ENCODE peak calls at places on chromosome 4, in six cellular contexts. S, B, A, K, D and E are unnamed samples. For H3K9me3 and H3K27me3, the result is how much of the 10 kb centered on the place peaks cover.

GRCh38 chr4:56817840-56818491 is 3.5 kb downstream of the SPINK2 start:
- DNase-seq in B (no peak), A (peak), S (peak), K (no peak), D (no peak), E (no peak)

GRCh38 chr4:61924131-61924530 is 724.0 kb downstream of the ADGRL3 start:
- DNase-seq in S (no peak), K (no peak), A (no peak), D (no peak), B (no peak), E (no peak)

GRCh38 chr4:74855879-74856278 is 61.6 kb upstream of the BTC start:
- DNase-seq in B (no peak), S (no peak), D (no peak), K (no peak), A (peak), E (no peak)

GRCh38 chr4:100736651-100737450 is 219.0 kb upstream of the EMCN start:
- DNase-seq in S (peak), D (no peak), K (no peak), B (no peak), A (peak), E (no peak)

GRCh38 chr4:149291463-149291862 is 524.2 kb downstream of the IQCM start:
- DNase-seq in K (no peak), B (no peak), D (peak), A (peak), S (no peak), E (no peak)

GRCh38 chr4:73740353-73740778 is at the start of gene CXCL8:
- DNase-seq in S (no peak), B (peak), D (peak), K (no peak), A (peak), E (no peak)

GRCh38 chr4:159048166-159048886 is 54.6 kb upstream of the RAPGEF2 start:
- DNase-seq in S (no peak), K (peak), B (peak), A (peak), D (peak), E (peak)

GRCh38 chr4:167234388-167234881 is at the start of gene SPOCK3:
- DNase-seq in A (peak), B (no peak), D (no peak), S (peak), K (peak), E (peak)

GRCh38 chr4:123430031-123430430 is 33.4 kb downstream of the SPRY1 start:
- DNase-seq in A (no peak), S (no peak), K (no peak), D (no peak), B (no peak), E (no peak)

GRCh38 chr4:91965166-91965565 is 338.6 kb upstream of the GRID2 start:
- DNase-seq in D (no peak), B (no peak), A (no peak), K (no peak), S (no peak), E (no peak)

GRCh38 chr4:7647932-7648812 is 213.4 kb upstream of the PSAPL1 start:
- DNase-seq in D (no peak), S (no peak), K (no peak), B (no peak), A (peak), E (no peak)

GRCh38 chr4:91113130-91113706 is 986.0 kb downstream of the CCSER1 start:
- DNase-seq in S (peak), D (no peak), A (peak), B (no peak), K (peak), E (no peak)

GRCh38 chr4:123408471-123409084 is 12.0 kb downstream of the SPRY1 start:
- DNase-seq in K (no peak), B (no peak), D (no peak), A (no peak), S (no peak), E (no peak)

GRCh38 chr4:98661356-98662054 is 3.1 kb upstream of the TSPAN5 start:
- DNase-seq in S (no peak), A (no peak), B (no peak), K (no peak), D (no peak), E (no peak)

GRCh38 chr4:1338752-1339414 is 8.1 kb upstream of the UVSSA start:
- DNase-seq in B (no peak), K (no peak), A (no peak), D (no peak), S (peak), E (no peak)

GRCh38 chr4:182014989-182015388 is 228.2 kb upstream of the TENM3 start:
- DNase-seq in A (no peak), K (no peak), S (no peak), B (no peak), D (no peak), E (no peak)

GRCh38 chr4:111630705-111631104 is 514.5 kb upstream of the FAM241A start:
- DNase-seq in B (no peak), S (no peak), D (no peak), K (peak), A (peak), E (no peak)

GRCh38 chr4:67234296-67234695 is 311.0 kb downstream of the CENPC start:
- DNase-seq in S (no peak), A (peak), D (no peak), B (no peak), K (no peak), E (no peak)

GRCh38 chr4:25539241-25539640 is 116.4 kb upstream of the SLC34A2 start:
- DNase-seq in S (no peak), A (no peak), B (no peak), K (no peak), D (no peak), E (no peak)

GRCh38 chr4:114156371-114156770 is 176.9 kb upstream of the ARSJ start:
- DNase-seq in D (no peak), K (no peak), A (peak), S (no peak), B (no peak), E (no peak)

GRCh38 chr4:188826393-188826792 is 687.2 kb downstream of the TRIML1 start:
- DNase-seq in D (no peak), A (no peak), B (no peak), S (no peak), K (no peak), E (no peak)

GRCh38 chr4:176584031-176584430 is 208.7 kb downstream of the VEGFC start:
- DNase-seq in K (no peak), A (peak), D (no peak), S (no peak), B (no peak), E (no peak)

GRCh38 chr4:114027596-114027995 is 48.1 kb upstream of the ARSJ start:
- DNase-seq in D (no peak), K (no peak), S (no peak), A (no peak), B (no peak), E (no peak)

GRCh38 chr4:76588268-76588667 is 153.2 kb downstream of the SHROOM3 start:
- DNase-seq in K (no peak), S (no peak), D (no peak), B (no peak), A (no peak), E (no peak)

GRCh38 chr4:169147217-169147616 is 123.5 kb downstream of the SH3RF1 start:
- DNase-seq in A (peak), D (no peak), S (no peak), K (no peak), B (no peak), E (no peak)

GRCh38 chr4:6747690-6748068 is 31.7 kb downstream of the BLOC1S4 start:
- DNase-seq in S (no peak), B (no peak), D (no peak), A (no peak), K (no peak), E (no peak)

GRCh38 chr4:27620886-27621285 is 760.2 kb downstream of the STIM2 start:
- DNase-seq in S (no peak), D (no peak), A (no peak), K (no peak), B (no peak), E (no peak)

GRCh38 chr4:138190452-138190858 is 51.7 kb downstream of the SLC7A11 start:
- DNase-seq in K (no peak), B (no peak), A (no peak), S (peak), D (no peak), E (no peak)

GRCh38 chr4:1403177-1403583 is 3.1 kb downstream of the NKX1-1 start:
- DNase-seq in S (no peak), B (peak), A (no peak), D (no peak), K (no peak), E (peak)

GRCh38 chr4:1451752-1452122 is 45.5 kb upstream of the NKX1-1 start:
- DNase-seq in S (no peak), B (no peak), D (no peak), A (no peak), K (peak), E (no peak)

GRCh38 chr4:167989815-167990214 is 102.5 kb upstream of the ANXA10 start:
- DNase-seq in B (no peak), S (no peak), K (no peak), A (no peak), D (no peak), E (no peak)

GRCh38 chr4:189835505-189835904 is 105.2 kb upstream of the FRG1 start:
- DNase-seq in S (no peak), A (no peak), D (no peak), B (no peak), K (no peak), E (no peak)

GRCh38 chr4:125666635-125667034 is 351.9 kb downstream of the FAT4 start:
- DNase-seq in D (no peak), B (no peak), S (no peak), K (no peak), A (no peak), E (no peak)

GRCh38 chr4:120922390-120923200 is at the start of gene PRDM5:
- DNase-seq in B (peak), D (peak), S (peak), K (peak), A (peak), E (peak)

GRCh38 chr4:4782969-4783368 is 76.5 kb upstream of the MSX1 start:
- DNase-seq in K (no peak), B (no peak), S (no peak), A (no peak), D (no peak), E (no peak)
- H3K9me3 ChIP-seq in K (under half), B (under half), S (under half), A (under half), D (under half), E (under half)

GRCh38 chr4:8874003-8874895 is 2.6 kb upstream of the HMX1 start:
- DNase-seq in B (no peak), D (no peak), K (no peak), A (no peak), S (no peak), E (no peak)
- H3K27me3 ChIP-seq in B (under half), D (half or more), K (under half), A (under half), S (half or more), E (under half)

GRCh38 chr4:175215657-175216056 is 297.5 kb downstream of the ADAM29 start:
- DNase-seq in A (no peak), K (no peak), S (no peak), D (no peak), B (no peak), E (no peak)

GRCh38 chr4:175215208-175215607 is 297.1 kb downstream of the ADAM29 start:
- DNase-seq in K (no peak), B (no peak), D (no peak), S (no peak), A (no peak), E (no peak)
- H3K9me3 ChIP-seq in K (under half), B (under half), D (under half), S (under half), A (under half), E (under half)

GRCh38 chr4:22873899-22874298 is 181.2 kb downstream of the GBA3 start:
- DNase-seq in K (no peak), B (no peak), S (no peak), D (no peak), A (no peak), E (no peak)
- H3K27me3 ChIP-seq in K (under half), B (under half), S (under half), D (under half), A (under half), E (under half)

DNA sequence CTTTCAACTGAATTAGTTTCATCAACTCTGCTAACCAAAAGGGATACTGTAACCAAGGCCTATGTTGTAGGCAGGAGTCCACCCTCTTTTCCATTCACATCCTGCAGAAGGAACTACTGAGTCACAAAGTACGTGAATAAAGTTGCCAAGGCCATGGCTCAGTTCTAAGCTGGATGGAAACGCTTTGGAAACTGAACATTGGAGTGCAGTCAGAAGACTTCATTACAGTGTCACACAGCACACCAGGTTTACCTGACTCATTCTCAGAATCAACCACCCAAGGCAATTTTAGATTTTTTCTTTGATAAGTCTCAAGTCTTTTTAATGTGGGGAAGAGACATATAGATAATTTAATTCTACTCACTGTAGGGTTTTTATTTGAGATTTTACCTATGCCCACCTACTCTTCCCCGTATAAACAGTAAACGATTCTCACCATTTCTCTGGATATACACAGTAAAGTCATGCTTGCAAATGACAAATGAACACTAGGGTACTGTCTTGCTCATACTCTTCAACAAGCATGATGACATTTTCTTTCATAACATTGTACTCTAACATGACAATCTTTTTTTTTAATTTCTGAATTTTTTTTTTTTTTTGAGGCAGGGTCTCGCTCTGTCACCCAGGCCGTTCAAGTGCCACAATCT is 58.9 kb upstream of the RBM47 start:
- DNase-seq in A (no peak), K (no peak), B (no peak), S (no peak), D (no peak), E (no peak)
- H3K9me3 ChIP-seq in A (under half), K (under half), B (under half), S (under half), D (under half), E (under half)

DNA sequence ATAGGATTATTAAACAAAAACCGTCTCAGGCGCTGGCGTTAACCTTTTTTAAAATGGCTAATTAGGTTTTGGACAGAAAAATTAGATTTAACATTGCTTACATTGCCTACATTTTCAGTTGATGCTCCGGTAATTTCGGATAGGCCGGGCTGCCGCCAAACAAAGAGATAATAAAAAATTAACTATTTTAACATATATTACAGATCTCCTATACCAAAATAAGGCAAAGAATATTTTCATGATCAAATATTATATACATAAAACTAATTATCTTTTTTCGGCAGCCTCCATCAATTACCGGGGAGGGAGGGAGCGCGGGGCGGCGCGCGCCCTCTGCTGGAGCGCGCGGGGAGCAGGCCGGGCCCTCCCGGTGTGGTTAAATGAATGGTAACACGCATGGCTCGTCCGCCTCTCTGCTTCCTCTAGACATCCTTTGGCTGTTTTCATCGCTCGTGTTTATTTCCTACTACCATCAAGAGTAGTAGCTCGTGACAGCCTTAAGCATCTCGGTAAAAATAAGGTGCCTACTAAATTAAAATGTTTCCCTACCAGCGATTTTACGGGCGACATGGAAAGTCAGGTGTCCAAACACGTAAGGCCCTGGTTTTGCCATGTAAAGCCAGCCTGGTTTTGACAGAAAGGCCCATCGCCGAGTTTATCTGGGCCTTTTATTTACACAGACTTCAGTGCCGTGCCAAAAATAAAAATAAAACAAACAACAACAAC is 52.4 kb upstream of the TMEM33 start:
- DNase-seq in B (no peak), D (no peak), A (peak), K (peak), S (peak), E (peak)
- H3K27me3 ChIP-seq in B (under half), D (half or more), A (under half), K (half or more), S (under half), E (under half)

DNA sequence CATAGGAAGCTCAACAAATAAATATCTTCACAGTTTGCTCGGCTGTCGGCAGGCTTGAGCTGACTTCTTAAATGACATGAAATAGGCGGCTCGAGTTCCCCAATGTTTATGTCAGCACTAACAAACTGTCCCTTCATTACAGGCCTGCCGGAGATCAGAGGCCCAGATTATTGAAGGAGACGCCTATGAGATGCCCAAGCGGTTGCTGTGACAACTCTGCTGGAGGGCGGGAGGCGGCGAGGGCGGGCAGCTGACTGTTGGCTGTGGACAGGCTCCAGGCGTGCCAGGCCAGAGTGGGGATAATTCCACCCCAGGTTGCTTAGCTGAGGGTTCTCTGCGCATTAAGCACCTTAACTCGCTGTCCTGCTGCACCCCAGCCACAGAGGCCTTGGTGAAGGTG is 39.2 kb upstream of the MSX1 start:
- DNase-seq in S (no peak), B (peak), A (no peak), D (no peak), K (peak), E (peak)
- H3K9me3 ChIP-seq in S (under half), B (under half), A (under half), D (under half), K (under half), E (under half)